ENCODE peak calls at places on chromosomes 6 and 20, in six cellular contexts. Y is K562, J is H1, F is HepG2, M is GM12878, G is HL-60. I is an unnamed sample.

GRCh38 chr6:49430187-49430586 is 32.9 kb downstream of the MMUT start:
- DNase-seq in Y (no peak), J (no peak), F (no peak), M (no peak), G (no peak), I (no peak)

GRCh38 chr20:59605691-59606364 is 1.5 kb downstream of the PHACTR3 start:
- DNase-seq in Y (no peak), J (no peak), F (no peak), M (no peak), G (no peak), I (peak; percentile 66)

GRCh38 chr6:139369068-139369467 is 5.4 kb downstream of the CITED2 start:
- DNase-seq in Y (no peak), J (no peak), F (no peak), M (no peak), G (no peak), I (no peak)

GRCh38 chr6:71079707-71080106 is 122.8 kb upstream of the B3GAT2 start:
- DNase-seq in Y (no peak), J (no peak), F (no peak), M (no peak), G (no peak), I (no peak)

GRCh38 chr6:41732601-41733348 is 2.6 kb downstream of the TFEB start:
- DNase-seq in Y (no peak), J (no peak), F (no peak), M (peak; percentile 62), G (no peak), I (no peak)

GRCh38 chr20:3046677-3047462 is 1.0 kb downstream of the MRPS26 start:
- DNase-seq in Y (no peak), J (no peak), F (peak; percentile 47), M (no peak), G (no peak), I (no peak)

GRCh38 chr6:153032255-153032882 is 29.9 kb upstream of the MTRF1L start:
- DNase-seq in Y (peak; percentile 17), J (no peak), F (peak; percentile 22), M (no peak), G (no peak), I (peak; percentile 14)

GRCh38 chr20:51492167-51493092 is 50.1 kb downstream of the NFATC2 start:
- DNase-seq in Y (peak; percentile 83), J (no peak), F (no peak), M (no peak), G (no peak), I (no peak)

GRCh38 chr20:10316582-10316981 is 98.0 kb downstream of the SNAP25 start:
- DNase-seq in Y (peak; percentile 10), J (no peak), F (peak; percentile 78), M (peak; percentile 9), G (no peak), I (no peak)

GRCh38 chr20:10476319-10476724 is 41.2 kb downstream of the SLX4IP start:
- DNase-seq in Y (peak; percentile 23), J (no peak), F (no peak), M (peak; percentile 60), G (peak; percentile 76), I (no peak)

GRCh38 chr6:29924731-29925130 is 17.6 kb upstream of the HLA-A start:
- DNase-seq in Y (no peak), J (no peak), F (no peak), M (no peak), G (no peak), I (no peak)

GRCh38 chr6:158383542-158383941 is 71.3 kb downstream of the TULP4 start:
- DNase-seq in Y (no peak), J (no peak), F (no peak), M (no peak), G (no peak), I (no peak)

GRCh38 chr20:12030470-12030869 is 112.8 kb downstream of the BTBD3 start:
- DNase-seq in Y (no peak), J (no peak), F (no peak), M (no peak), G (no peak), I (no peak)

GRCh38 chr6:37698264-37699137 is 818 bp upstream of the MDGA1 start:
- DNase-seq in Y (peak; percentile 88), J (no peak), F (no peak), M (no peak), G (no peak), I (peak; percentile 90)

GRCh38 chr20:39849664-39850063 is 839.4 kb downstream of the MAFB start:
- DNase-seq in Y (no peak), J (no peak), F (no peak), M (no peak), G (no peak), I (peak; percentile 70)

GRCh38 chr6:116797585-116797984 is 31.3 kb downstream of the GPRC6A start:
- DNase-seq in Y (no peak), J (no peak), F (no peak), M (no peak), G (no peak), I (no peak)

GRCh38 chr6:41352396-41352795 is 17.0 kb downstream of the NCR2 start:
- DNase-seq in Y (no peak), J (no peak), F (no peak), M (no peak), G (no peak), I (no peak)

GRCh38 chr6:124027392-124027791 is 223.7 kb downstream of the NKAIN2 start:
- DNase-seq in Y (no peak), J (no peak), F (no peak), M (no peak), G (no peak), I (no peak)

GRCh38 chr20:33061626-33062025 is 7.9 kb downstream of the BPIFB3 start:
- DNase-seq in Y (no peak), J (no peak), F (no peak), M (no peak), G (no peak), I (no peak)

GRCh38 chr6:17218023-17218748 is 63.0 kb upstream of the RBM24 start:
- DNase-seq in Y (no peak), J (no peak), F (no peak), M (no peak), G (no peak), I (no peak)

GRCh38 chr6:149851461-149851860 is 12.7 kb downstream of the LRP11 start:
- DNase-seq in Y (no peak), J (no peak), F (no peak), M (no peak), G (no peak), I (no peak)

GRCh38 chr6:44057931-44058616 is 69.2 kb downstream of the MRPL14 start:
- DNase-seq in Y (no peak), J (no peak), F (no peak), M (no peak), G (no peak), I (no peak)

GRCh38 chr6:109687271-109687721 is 3.7 kb downstream of the AK9 start:
- DNase-seq in Y (no peak), J (no peak), F (no peak), M (no peak), G (peak; percentile 76), I (no peak)

GRCh38 chr20:46167080-46167479 is 49.0 kb downstream of the CD40 start:
- DNase-seq in Y (no peak), J (no peak), F (no peak), M (no peak), G (no peak), I (no peak)

GRCh38 chr20:10249048-10249770 is 30.6 kb downstream of the SNAP25 start:
- DNase-seq in Y (no peak), J (no peak), F (no peak), M (no peak), G (no peak), I (no peak)

GRCh38 chr20:9912858-9913434 is 74.1 kb upstream of the PAK5 start:
- DNase-seq in Y (peak; percentile 18), J (no peak), F (peak; percentile 59), M (no peak), G (no peak), I (peak; percentile 50)

DNA sequence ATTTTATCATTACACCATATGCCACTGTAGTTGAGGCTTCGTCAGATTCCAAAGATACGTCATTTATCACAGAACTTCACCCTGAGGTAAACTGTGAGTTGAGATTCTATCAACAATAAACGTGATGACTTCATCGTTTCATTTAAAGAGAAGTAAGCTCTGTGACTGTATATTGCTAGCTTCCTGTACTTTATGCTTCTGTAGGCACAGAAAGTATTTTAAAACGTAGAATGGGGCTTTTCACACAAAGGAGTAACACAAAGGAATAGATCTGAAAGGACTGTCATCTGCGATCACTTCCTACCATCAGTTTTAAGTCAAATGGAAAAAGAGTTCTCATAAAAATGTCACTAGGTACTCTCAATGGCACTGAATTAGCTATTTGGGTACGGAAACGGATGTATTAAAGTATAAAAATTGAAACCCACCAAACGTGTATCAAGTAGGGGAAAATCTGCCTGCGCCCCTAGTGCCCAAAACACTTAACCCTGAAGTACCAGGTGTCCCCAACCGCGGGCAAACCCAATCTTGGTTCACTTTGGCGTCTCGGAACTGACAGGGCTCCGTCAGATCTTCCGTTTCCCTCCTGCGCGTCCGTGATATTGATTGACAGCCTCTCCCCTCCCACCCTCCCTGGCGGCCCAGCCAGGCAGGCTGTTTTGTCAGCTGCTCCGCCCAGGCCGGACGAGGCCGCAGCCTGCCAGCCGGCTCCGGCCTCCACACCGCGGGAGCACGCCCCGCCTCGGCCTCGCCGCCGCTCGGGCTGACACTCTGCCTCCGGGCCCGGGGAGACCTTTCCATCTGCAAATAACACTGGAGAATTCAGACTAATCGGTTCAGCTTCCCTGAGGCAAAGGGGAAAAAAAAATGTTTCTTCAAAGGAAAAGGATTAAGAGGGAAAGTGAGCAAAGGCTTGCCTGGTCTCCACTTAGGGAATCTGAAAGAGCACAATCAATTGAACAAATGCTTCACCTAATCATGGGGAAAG is 234.7 kb upstream of the MCHR2 start:
- DNase-seq in Y (peak; percentile 72), J (peak; percentile 46), F (peak; percentile 54), M (peak; percentile 37), G (no peak), I (peak; percentile 67)
- TF ChIP-seq GABPA in Y (peak; percentile 38), J (no peak), F (no peak), M (no peak), G (no peak), I (no peak)

DNA sequence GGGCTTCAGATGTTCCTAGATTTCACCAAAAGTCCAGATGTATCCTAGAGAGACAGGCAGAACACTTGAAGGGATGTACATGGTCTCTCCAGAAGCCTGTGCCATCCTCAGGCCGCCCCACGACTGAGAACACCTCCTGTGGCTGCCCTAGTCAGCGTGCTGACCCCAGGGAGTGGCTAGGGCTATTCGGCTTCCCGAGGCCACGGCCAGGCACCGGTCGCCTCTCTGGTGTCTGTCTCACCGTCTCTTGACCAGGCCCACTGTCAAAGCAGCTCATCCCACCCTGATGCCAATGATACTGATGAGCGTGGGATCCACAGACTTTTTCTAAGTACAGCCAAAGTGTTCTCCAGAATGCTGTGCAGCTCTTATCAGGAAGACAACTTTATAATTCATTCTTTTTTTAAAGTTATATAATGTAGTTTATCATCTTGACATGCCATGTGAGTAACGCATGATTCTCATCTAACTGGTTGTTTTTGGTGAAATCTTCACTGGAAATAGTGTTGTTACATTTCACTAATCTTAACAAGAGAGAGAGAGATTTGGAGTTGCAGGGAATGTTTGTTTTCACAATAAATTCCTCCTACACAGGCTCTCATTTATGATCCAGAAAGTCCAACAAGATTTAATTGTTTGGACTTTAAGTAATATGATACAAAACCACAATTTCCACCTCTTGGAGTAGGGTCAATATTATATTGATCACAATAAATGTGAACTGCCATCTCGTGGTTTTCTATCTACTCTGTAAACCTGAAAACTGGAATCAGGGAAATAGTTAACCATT is 41.7 kb upstream of the KLHL31 start:
- DNase-seq in Y (no peak), J (no peak), F (no peak), M (no peak), G (no peak), I (no peak)
- TF ChIP-seq GABPA in Y (no peak), J (no peak), F (no peak), M (no peak), G (no peak), I (no peak)

GRCh38 chr6:168852336-168852884 is 401.2 kb downstream of the THBS2 start:
- DNase-seq in Y (no peak), J (no peak), F (no peak), M (no peak), G (no peak), I (no peak)
- TF ChIP-seq GABPA in Y (no peak), J (no peak), F (no peak), M (no peak), G (no peak), I (no peak)

GRCh38 chr6:28220164-28221133 is 4.6 kb upstream of the ZSCAN9 start:
- DNase-seq in Y (no peak), J (no peak), F (no peak), M (no peak), G (no peak), I (no peak)
- TF ChIP-seq GABPA in Y (no peak), J (no peak), F (no peak), M (no peak), G (no peak), I (no peak)

I was measured in SK-N-SH.